ENCODE peak calls at places on chromosomes 3 and 15, in seven cellular contexts. D is body of pancreas; Q is endothelial cell of umbilical vein; J is CD4-positive, CD25-positive, alpha-beta regulatory T cell; R is K562; Z is psoas muscle; Y is HepG2. O is an unnamed sample.
A peak's percentile ranks its signal among the peaks of the same experiment; 100 is the strongest.

GRCh38 chr15:31502541-31503229 is 176.1 kb downstream of the KLF13 start:
- DNase-seq in D (no peak), Q (no peak), J (no peak), R (no peak), Z (no peak), Y (no peak), O (no peak)

GRCh38 chr3:46372492-46373359 is 2.0 kb downstream of the CCR5 start:
- DNase-seq in D (no peak), Q (no peak), J (peak; percentile 44), R (no peak), Z (no peak), Y (no peak), O (no peak)

GRCh38 chr3:190092250-190092649 is 28.4 kb downstream of the P3H2 start:
- DNase-seq in D (no peak), Q (peak; percentile 78), J (no peak), R (no peak), Z (no peak), Y (no peak), O (no peak)

GRCh38 chr3:42803800-42804112 is 534 bp downstream of the HIGD1A start:
- DNase-seq in D (peak; percentile 49), Q (no peak), J (no peak), R (peak; percentile 56), Z (no peak), Y (peak; percentile 31), O (peak; percentile 74)

GRCh38 chr3:73216310-73216709 is 154.9 kb downstream of the EBLN2 start:
- DNase-seq in D (no peak), Q (no peak), J (no peak), R (no peak), Z (no peak), Y (no peak), O (no peak)

GRCh38 chr3:189563841-189564563 is 67.2 kb upstream of the TP63 start:
- DNase-seq in D (no peak), Q (no peak), J (no peak), R (no peak), Z (no peak), Y (no peak), O (no peak)

GRCh38 chr3:125213946-125214542 is 1.5 kb upstream of the SLC12A8 start:
- DNase-seq in D (no peak), Q (no peak), J (no peak), R (no peak), Z (no peak), Y (no peak), O (no peak)

GRCh38 chr3:155019576-155019975 is 60.5 kb upstream of the MME start:
- DNase-seq in D (no peak), Q (no peak), J (no peak), R (no peak), Z (no peak), Y (no peak), O (no peak)

GRCh38 chr15:73572296-73572695 is 60.9 kb downstream of the NPTN start:
- DNase-seq in D (no peak), Q (no peak), J (no peak), R (no peak), Z (no peak), Y (no peak), O (no peak)

GRCh38 chr15:35054380-35054779 is 30.7 kb downstream of the NANOGP8 start:
- DNase-seq in D (no peak), Q (no peak), J (no peak), R (no peak), Z (no peak), Y (no peak), O (no peak)

GRCh38 chr3:56878046-56878445 is 76.3 kb upstream of the ARHGEF3 start:
- DNase-seq in D (no peak), Q (peak; percentile 53), J (peak; percentile 21), R (no peak), Z (no peak), Y (no peak), O (no peak)

GRCh38 chr3:189978753-189979152 is 141.9 kb downstream of the P3H2 start:
- DNase-seq in D (no peak), Q (no peak), J (no peak), R (no peak), Z (no peak), Y (no peak), O (no peak)

GRCh38 chr3:15858547-15859506 is 61.0 kb upstream of the ANKRD28 start:
- DNase-seq in D (peak; percentile 84), Q (peak; percentile 20), J (peak; percentile 65), R (peak; percentile 50), Z (peak; percentile 34), Y (peak; percentile 77), O (peak; percentile 74)

GRCh38 chr15:74540135-74540760 is 772 bp upstream of the ARID3B start:
- DNase-seq in D (no peak), Q (no peak), J (no peak), R (no peak), Z (no peak), Y (peak; percentile 38), O (no peak)

GRCh38 chr3:23672628-23673027 is 133.1 kb upstream of the UBE2E1 start:
- DNase-seq in D (no peak), Q (no peak), J (no peak), R (no peak), Z (no peak), Y (no peak), O (no peak)

GRCh38 chr3:170500995-170501394 is 82.3 kb downstream of the CLDN11 start:
- DNase-seq in D (no peak), Q (no peak), J (no peak), R (no peak), Z (no peak), Y (no peak), O (no peak)

GRCh38 chr3:157718835-157719234 is 215.6 kb upstream of the VEPH1 start:
- DNase-seq in D (no peak), Q (no peak), J (no peak), R (no peak), Z (no peak), Y (no peak), O (no peak)

DNA sequence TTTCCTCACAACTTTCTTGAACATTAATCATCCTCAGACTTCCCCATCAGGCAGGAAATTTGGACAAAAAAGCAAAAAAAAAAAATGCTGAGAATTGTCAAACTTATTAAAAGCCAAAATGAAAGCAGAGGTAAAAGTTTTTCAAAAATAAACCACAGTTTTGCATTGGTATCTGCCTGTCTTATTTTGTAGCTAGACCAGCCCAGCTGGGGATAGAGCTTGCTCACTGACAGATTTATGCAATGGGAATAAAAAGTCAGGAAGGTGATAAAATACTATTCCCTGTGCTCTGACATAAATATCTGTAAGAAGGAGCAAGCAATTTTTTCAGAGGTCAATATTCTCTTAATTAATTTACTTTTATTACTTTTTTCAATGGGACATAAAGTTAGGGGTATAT is 1006.7 kb upstream of the ALCAM start:
- DNase-seq in D (no peak), Q (no peak), J (no peak), R (no peak), Z (no peak), Y (no peak), O (no peak)
- H3K4me3 ChIP-seq in D (no peak overlapping the region), Q (no peak overlapping the region), J (no peak overlapping the region), R (no peak overlapping the region), Z (no peak overlapping the region), Y (no peak overlapping the region), O (no peak overlapping the region)

GRCh38 chr3:129607391-129608068 is 1.1 kb upstream of the PLXND1 start:
- DNase-seq in D (no peak), Q (peak; percentile 50), J (no peak), R (no peak), Z (no peak), Y (no peak), O (no peak)
- H3K4me1 ChIP-seq in D (peaks cover 46% of the 10 kb centered on the region), Q (peaks cover 52% of the 10 kb centered on the region), J (peaks cover 16% of the 10 kb centered on the region), R (peaks cover 80% of the 10 kb centered on the region), Z (peaks cover 15% of the 10 kb centered on the region), Y (peaks cover 74% of the 10 kb centered on the region), O (peaks cover 7% of the 10 kb centered on the region)

GRCh38 chr3:71962561-71963240 is 177.8 kb upstream of the PROK2 start:
- DNase-seq in D (no peak), Q (no peak), J (no peak), R (no peak), Z (no peak), Y (no peak), O (no peak)
- H3K4me3 ChIP-seq in D (no peak overlapping the region), Q (no peak overlapping the region), J (no peak overlapping the region), R (no peak overlapping the region), Z (no peak overlapping the region), Y (no peak overlapping the region), O (no peak overlapping the region)

GRCh38 chr3:48015451-48016182 is 599 bp downstream of the MAP4 start:
- DNase-seq in D (no peak), Q (no peak), J (no peak), R (no peak), Z (no peak), Y (peak; percentile 48), O (no peak)

GRCh38 chr3:48022178-48022577 is 6.0 kb upstream of the MAP4 start:
- DNase-seq in D (no peak), Q (no peak), J (no peak), R (no peak), Z (no peak), Y (no peak), O (no peak)

GRCh38 chr3:48014358-48014757 is 1.9 kb downstream of the MAP4 start:
- DNase-seq in D (no peak), Q (no peak), J (no peak), R (no peak), Z (no peak), Y (no peak), O (no peak)

GRCh38 chr3:48016336-48016973 is at the start of gene MAP4:
- DNase-seq in D (no peak), Q (peak; percentile 37), J (no peak), R (peak; percentile 29), Z (no peak), Y (no peak), O (no peak)

DNA sequence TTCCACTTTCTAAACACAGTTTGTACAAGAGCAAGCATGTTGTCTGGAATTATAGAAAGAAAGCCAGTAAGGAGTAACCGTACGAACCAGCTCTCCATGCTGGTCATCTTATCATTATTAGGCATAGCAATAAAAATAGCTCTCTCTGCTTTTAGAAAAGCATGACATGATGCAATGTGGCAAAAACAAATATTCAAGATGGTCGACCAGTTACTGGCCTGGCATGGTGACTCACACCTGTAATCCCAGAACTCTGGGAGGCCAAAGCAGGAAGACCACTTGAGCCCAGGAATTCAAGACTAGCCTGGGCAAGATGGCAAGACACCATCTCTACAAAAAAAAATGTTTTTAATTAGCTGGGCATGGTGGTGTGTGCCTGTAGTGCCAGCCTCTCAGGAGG is 2.6 kb upstream of the MAP4 start:
- DNase-seq in D (peak; percentile 56), Q (no peak), J (no peak), R (no peak), Z (no peak), Y (peak; percentile 12), O (no peak)
- H3K4me1 ChIP-seq in D (peaks cover 62% of the 10 kb centered on the region), Q (peaks cover 30% of the 10 kb centered on the region), J (peaks cover 15% of the 10 kb centered on the region), R (peaks cover 7% of the 10 kb centered on the region), Z (peaks cover 46% of the 10 kb centered on the region), Y (peaks cover 66% of the 10 kb centered on the region), O (peaks cover 33% of the 10 kb centered on the region)

DNA sequence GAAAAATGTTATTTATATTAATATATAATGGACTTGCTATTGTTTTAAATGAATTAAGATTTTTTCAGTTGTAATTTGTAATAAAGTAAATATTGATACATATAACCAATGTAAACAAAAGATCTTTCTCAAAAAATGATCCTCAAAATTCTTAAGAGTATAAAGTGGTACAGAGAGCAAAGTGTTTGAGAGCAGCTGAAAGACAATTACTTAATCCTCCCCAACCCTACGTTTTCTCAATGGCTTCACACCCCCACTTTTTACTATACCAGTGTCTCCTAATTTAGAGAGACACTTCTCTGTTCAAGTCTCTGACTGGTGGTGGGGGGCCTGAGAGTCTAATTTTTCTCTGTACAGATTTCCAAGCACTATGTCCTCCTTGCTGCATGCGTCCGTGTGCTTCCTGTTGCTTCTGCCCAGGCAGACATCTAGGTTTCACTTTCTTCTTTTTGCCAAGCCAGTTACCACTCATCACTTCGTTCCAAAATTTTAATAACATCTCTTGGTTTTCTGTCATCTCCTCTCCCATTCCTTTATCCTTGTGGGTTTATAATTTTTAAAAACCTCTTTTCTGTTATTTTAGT is 276.3 kb upstream of the DNAJC19 start:
- DNase-seq in D (no peak), Q (peak; percentile 6), J (no peak), R (no peak), Z (no peak), Y (no peak), O (no peak)
- H3K4me3 ChIP-seq in D (no peak overlapping the region), Q (no peak overlapping the region), J (peak overlapping the region; percentile 52), R (no peak overlapping the region), Z (no peak overlapping the region), Y (no peak overlapping the region), O (no peak overlapping the region)

O was measured in mucosa of descending colon.